ENCODE peak calls at places on chromosomes 12 and 14, in five cellular contexts. A, D, J, I and O are unnamed samples.

GRCh38 chr12:125533434-125534029 is 468.3 kb downstream of the AACS start:
- DNase-seq in A (peak), D (peak), J (peak), I (no peak), O (no peak)

GRCh38 chr12:120096671-120097202 is 19.8 kb downstream of the RAB35 start:
- DNase-seq in A (no peak), D (no peak), J (no peak), I (no peak), O (no peak)

GRCh38 chr14:100664234-100664633 is 62.5 kb upstream of the DLK1 start:
- DNase-seq in A (no peak), D (no peak), J (no peak), I (no peak), O (no peak)

GRCh38 chr12:112820796-112821195 is 29.2 kb downstream of the RPH3A start:
- DNase-seq in A (no peak), D (no peak), J (no peak), I (no peak), O (no peak)

GRCh38 chr14:22979748-22980392 is 2.5 kb downstream of the AJUBA start:
- DNase-seq in A (no peak), D (peak), J (no peak), I (no peak), O (no peak)

GRCh38 chr14:99055816-99056215 is 216.2 kb downstream of the BCL11B start:
- DNase-seq in A (no peak), D (no peak), J (no peak), I (no peak), O (no peak)

GRCh38 chr12:118058881-118059644 is 1.9 kb downstream of the WSB2 start:
- DNase-seq in A (no peak), D (no peak), J (no peak), I (no peak), O (peak)

GRCh38 chr12:31006416-31007152 is 67.1 kb upstream of the DDX11 start:
- DNase-seq in A (no peak), D (no peak), J (no peak), I (no peak), O (no peak)

GRCh38 chr14:96204151-96205058 is at the start of gene BDKRB2:
- DNase-seq in A (peak), D (peak), J (no peak), I (no peak), O (peak)

GRCh38 chr12:82479511-82479910 is 121.2 kb downstream of the METTL25 start:
- DNase-seq in A (no peak), D (no peak), J (no peak), I (no peak), O (peak)

GRCh38 chr14:57982802-57983201 is 116.9 kb upstream of the SLC35F4 start:
- DNase-seq in A (no peak), D (no peak), J (no peak), I (no peak), O (no peak)

GRCh38 chr12:44873898-44874297 is 2.2 kb downstream of the NELL2 start:
- DNase-seq in A (peak), D (peak), J (no peak), I (no peak), O (peak)

GRCh38 chr14:101288436-101289229 is 272.7 kb upstream of the DIO3 start:
- DNase-seq in A (no peak), D (no peak), J (no peak), I (no peak), O (no peak)

GRCh38 chr12:104154806-104155205 is 16.8 kb upstream of the NFYB start:
- DNase-seq in A (no peak), D (no peak), J (no peak), I (no peak), O (no peak)
- TF ChIP-seq RCOR1 in A (no peak), D (no peak), J (no peak), I (no peak), O (no peak)

DNA sequence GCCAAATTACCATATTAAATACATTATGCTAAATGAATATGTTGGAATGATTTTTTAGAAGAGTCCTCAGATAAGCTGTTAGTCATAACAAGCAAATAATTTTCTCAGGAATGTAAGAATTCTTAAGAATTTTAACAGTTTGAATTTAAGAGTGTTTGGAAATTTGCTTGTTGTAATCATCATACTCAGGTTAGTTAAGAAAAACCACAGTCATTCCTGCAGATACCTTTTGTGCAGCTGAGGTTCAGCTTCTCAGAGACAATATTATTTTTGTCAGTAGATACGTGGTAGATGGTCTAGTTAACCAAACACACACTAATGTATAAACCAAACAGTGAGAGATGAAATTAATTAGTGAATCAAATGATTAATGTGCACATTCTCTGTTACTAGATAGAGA is 8.9 kb downstream of the WNK1 start:
- DNase-seq in A (no peak), D (no peak), J (no peak), I (no peak), O (no peak)
- TF ChIP-seq RCOR1 in A (no peak), D (no peak), J (no peak), I (no peak), O (no peak)

GRCh38 chr14:24067133-24068082 is 4.0 kb upstream of the CPNE6 start:
- DNase-seq in A (peak), D (no peak), J (no peak), I (no peak), O (no peak)
- TF ChIP-seq RCOR1 in A (no peak), D (no peak), J (no peak), I (no peak), O (no peak)

DNA sequence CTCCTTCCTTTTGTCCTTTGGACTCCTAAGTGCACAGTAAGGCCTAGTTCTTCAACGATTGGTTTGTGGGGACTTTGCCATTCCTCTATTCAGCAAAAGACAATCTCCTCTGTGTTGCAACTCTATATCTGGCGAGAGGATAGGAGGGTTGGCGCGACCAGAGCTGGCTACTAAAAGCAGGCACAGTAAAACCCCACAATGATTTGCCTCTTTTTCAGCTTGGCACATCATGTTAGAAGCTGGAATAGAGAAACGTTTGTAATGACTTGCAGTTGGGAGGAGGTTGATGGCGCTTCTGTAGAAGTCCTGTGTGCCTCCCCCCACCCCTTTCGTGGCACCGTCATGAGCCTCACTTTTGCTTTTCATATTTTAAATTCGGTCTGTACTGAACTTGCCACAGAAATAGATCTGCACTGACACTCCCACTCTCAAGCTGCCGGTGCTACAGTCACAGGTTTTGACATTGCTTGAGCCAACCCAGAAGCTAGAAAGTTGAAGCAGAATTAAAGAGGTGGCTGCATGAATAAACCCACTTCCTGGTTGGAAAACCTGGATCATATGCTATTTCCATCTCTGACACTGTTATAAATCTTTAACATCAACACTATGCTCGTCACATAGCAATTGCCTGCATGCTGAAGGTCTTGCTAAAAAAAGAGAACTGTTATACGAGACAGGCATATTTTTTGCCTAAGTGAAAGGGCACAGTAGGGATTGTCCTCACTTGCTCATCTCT is 315.3 kb upstream of the PRICKLE1 start:
- DNase-seq in A (no peak), D (no peak), J (no peak), I (no peak), O (no peak)
- TF ChIP-seq RCOR1 in A (no peak), D (no peak), J (no peak), I (no peak), O (no peak)

GRCh38 chr12:3680919-3681594 is 71.9 kb downstream of the CRACR2A start:
- DNase-seq in A (peak), D (no peak), J (no peak), I (no peak), O (no peak)
- TF ChIP-seq RCOR1 in A (no peak), D (no peak), J (no peak), I (no peak), O (no peak)

GRCh38 chr14:59081680-59082079 is 106.8 kb upstream of the DAAM1 start:
- DNase-seq in A (no peak), D (no peak), J (no peak), I (no peak), O (no peak)
- TF ChIP-seq RCOR1 in A (no peak), D (no peak), J (no peak), I (no peak), O (no peak)

DNA sequence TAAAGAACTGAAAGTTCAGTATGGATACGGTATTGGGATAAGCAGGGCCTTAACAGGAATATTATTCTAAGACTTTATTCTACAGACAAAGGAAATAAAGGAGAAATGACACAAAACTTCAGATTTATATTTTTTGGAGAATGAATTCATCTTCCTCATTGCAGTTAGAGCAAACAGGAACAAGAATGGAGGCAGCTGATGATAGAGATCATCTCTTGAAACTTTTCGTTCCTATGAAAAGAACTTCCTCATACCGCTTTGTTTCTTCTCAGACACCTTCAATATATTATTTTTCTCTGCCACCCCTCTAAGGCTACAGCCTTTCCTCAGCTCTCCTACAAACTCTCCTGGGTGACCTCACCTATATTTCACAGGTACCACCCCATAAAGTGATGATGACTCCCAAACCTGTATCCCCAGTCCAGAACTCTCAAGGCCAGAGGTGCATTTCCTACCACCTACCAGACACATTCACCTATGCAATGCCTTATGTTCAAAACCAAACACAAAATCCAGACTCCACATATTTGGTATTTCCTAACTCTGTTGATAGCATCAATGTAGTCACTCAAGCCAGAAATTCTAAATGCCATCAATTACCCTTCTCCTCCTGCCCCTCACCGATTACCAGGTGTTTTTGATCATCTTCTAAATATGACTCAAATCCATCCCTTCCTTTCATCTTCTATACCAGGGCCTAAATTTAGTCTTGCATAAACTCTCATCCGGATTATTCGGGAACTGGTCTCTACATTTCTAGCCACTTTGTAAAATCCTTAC is 7.4 kb downstream of the MAP4K5 start:
- DNase-seq in A (no peak), D (no peak), J (no peak), I (no peak), O (no peak)
- TF ChIP-seq RCOR1 in A (peak), D (no peak), J (no peak), I (no peak), O (no peak)